ENCODE peak calls at places on chromosomes 3 and 15, in five cellular contexts. R is GM23338, X is C1 segment of cervical spinal cord, U is iris pigment epithelial cell, N is lung. V is an unnamed sample.

GRCh38 chr15:91694829-91695205 is 158.7 kb upstream of the SLCO3A1 start:
- DNase-seq in R (no peak), X (no peak), U (peak), N (peak), V (no peak)

GRCh38 chr3:197428117-197428761 is 127.5 kb downstream of the BDH1 start:
- DNase-seq in R (peak), X (no peak), U (peak), N (no peak), V (peak)

GRCh38 chr3:101998256-101998926 is 149.1 kb downstream of the NFKBIZ start:
- DNase-seq in R (no peak), X (no peak), U (no peak), N (no peak), V (no peak)

GRCh38 chr3:171290680-171291079 is 169.5 kb downstream of the TNIK start:
- DNase-seq in R (no peak), X (no peak), U (no peak), N (no peak), V (no peak)

GRCh38 chr15:29826908-29827307 is 4.6 kb upstream of the TJP1 start:
- DNase-seq in R (no peak), X (no peak), U (no peak), N (no peak), V (no peak)

GRCh38 chr15:88744548-88745020 is 58.7 kb upstream of the ACAN start:
- DNase-seq in R (peak), X (no peak), U (peak), N (no peak), V (no peak)

GRCh38 chr3:77931272-77932009 is 891.5 kb downstream of the ROBO2 start:
- DNase-seq in R (no peak), X (peak), U (peak), N (no peak), V (no peak)

GRCh38 chr15:72423256-72423655 is 25.2 kb downstream of the TMEM202 start:
- DNase-seq in R (no peak), X (no peak), U (no peak), N (no peak), V (no peak)

V was measured in Caki2.